ENCODE peak calls at places on chromosomes 1 and 21, in six cellular contexts. One of them, this sample, is unnamed.
A peak's percentile ranks its signal among the peaks of the same experiment; 100 is the strongest.

GRCh38 chr1:157147906-157148717 is 9.9 kb upstream of the ETV3 start:
- DNase-seq in HepG2: no peak
- DNase-seq in A549: no peak
- DNase-seq in SK-N-SH: no peak
- DNase-seq in K562: no peak
- DNase-seq in GM12878: no peak
- DNase-seq in this sample: peak; percentile 43

GRCh38 chr1:58811303-58811702 is 27.5 kb upstream of the JUN start:
- DNase-seq in HepG2: no peak
- DNase-seq in A549: no peak
- DNase-seq in SK-N-SH: no peak
- DNase-seq in K562: no peak
- DNase-seq in GM12878: no peak
- DNase-seq in this sample: no peak

GRCh38 chr1:31127266-31127665 is 61.7 kb upstream of the PUM1 start:
- DNase-seq in HepG2: no peak
- DNase-seq in A549: no peak
- DNase-seq in SK-N-SH: no peak
- DNase-seq in K562: no peak
- DNase-seq in GM12878: no peak
- DNase-seq in this sample: peak; percentile 79

GRCh38 chr21:36700295-36700960 is 1.5 kb downstream of the SIM2 start:
- DNase-seq in HepG2: no peak
- DNase-seq in A549: no peak
- DNase-seq in SK-N-SH: no peak
- DNase-seq in K562: no peak
- DNase-seq in GM12878: no peak
- DNase-seq in this sample: no peak

GRCh38 chr1:93733340-93733739 is 51.7 kb upstream of the BCAR3 start:
- DNase-seq in HepG2: no peak
- DNase-seq in A549: no peak
- DNase-seq in SK-N-SH: no peak
- DNase-seq in K562: no peak
- DNase-seq in GM12878: no peak
- DNase-seq in this sample: no peak

GRCh38 chr1:227315500-227316346 is 2.6 kb downstream of the CDC42BPA start:
- DNase-seq in HepG2: peak; percentile 79
- DNase-seq in A549: peak; percentile 39
- DNase-seq in SK-N-SH: no peak
- DNase-seq in K562: no peak
- DNase-seq in GM12878: no peak
- DNase-seq in this sample: peak; percentile 70

GRCh38 chr1:232844791-232845190 is 39.6 kb downstream of the MAP10 start:
- DNase-seq in HepG2: no peak
- DNase-seq in A549: peak; percentile 8
- DNase-seq in SK-N-SH: no peak
- DNase-seq in K562: no peak
- DNase-seq in GM12878: no peak
- DNase-seq in this sample: peak; percentile 76

GRCh38 chr1:54370287-54371003 is 35.7 kb downstream of the SSBP3 start:
- DNase-seq in HepG2: no peak
- DNase-seq in A549: no peak
- DNase-seq in SK-N-SH: no peak
- DNase-seq in K562: no peak
- DNase-seq in GM12878: no peak
- DNase-seq in this sample: no peak

GRCh38 chr1:54326577-54327385 is 79.4 kb downstream of the SSBP3 start:
- DNase-seq in HepG2: no peak
- DNase-seq in A549: no peak
- DNase-seq in SK-N-SH: no peak
- DNase-seq in K562: no peak
- DNase-seq in GM12878: no peak
- DNase-seq in this sample: peak; percentile 61

GRCh38 chr21:32207096-32207716 is 71.6 kb downstream of the MIS18A start:
- DNase-seq in HepG2: no peak
- DNase-seq in A549: no peak
- DNase-seq in SK-N-SH: peak; percentile 76
- DNase-seq in K562: no peak
- DNase-seq in GM12878: no peak
- DNase-seq in this sample: no peak

GRCh38 chr1:11406845-11407244 is 72.1 kb upstream of the DISP3 start:
- DNase-seq in HepG2: no peak
- DNase-seq in A549: no peak
- DNase-seq in SK-N-SH: no peak
- DNase-seq in K562: no peak
- DNase-seq in GM12878: no peak
- DNase-seq in this sample: no peak

DNA sequence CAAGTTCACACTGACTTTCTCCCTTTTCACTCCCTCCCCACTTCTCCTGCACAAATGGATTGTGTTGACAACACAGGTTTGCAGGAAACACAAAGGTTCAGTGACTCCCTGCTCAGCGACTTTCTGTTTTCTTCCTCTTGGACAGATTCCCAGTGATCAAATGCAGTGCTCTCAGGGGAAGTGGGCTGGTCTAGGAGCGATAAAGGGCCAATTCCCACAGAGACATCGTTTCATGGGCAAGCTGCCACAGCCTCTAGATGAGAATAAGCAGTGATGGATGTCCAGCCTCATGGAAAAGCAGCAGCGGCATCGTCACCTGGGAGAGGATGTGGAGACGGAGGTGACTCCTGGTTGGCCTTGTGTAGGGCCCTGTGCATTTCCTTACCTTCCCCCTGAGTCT is 30.6 kb downstream of the FYB2 start:
- DNase-seq in HepG2: no peak
- DNase-seq in A549: no peak
- DNase-seq in SK-N-SH: peak; percentile 9
- DNase-seq in K562: no peak
- DNase-seq in GM12878: no peak
- DNase-seq in this sample: no peak
- TF ChIP-seq RAD21 in HepG2: no peak
- TF ChIP-seq RAD21 in A549: no peak
- TF ChIP-seq RAD21 in SK-N-SH: no peak
- TF ChIP-seq RAD21 in K562: no peak
- TF ChIP-seq RAD21 in GM12878: no peak
- TF ChIP-seq RAD21 in this sample: no peak

DNA sequence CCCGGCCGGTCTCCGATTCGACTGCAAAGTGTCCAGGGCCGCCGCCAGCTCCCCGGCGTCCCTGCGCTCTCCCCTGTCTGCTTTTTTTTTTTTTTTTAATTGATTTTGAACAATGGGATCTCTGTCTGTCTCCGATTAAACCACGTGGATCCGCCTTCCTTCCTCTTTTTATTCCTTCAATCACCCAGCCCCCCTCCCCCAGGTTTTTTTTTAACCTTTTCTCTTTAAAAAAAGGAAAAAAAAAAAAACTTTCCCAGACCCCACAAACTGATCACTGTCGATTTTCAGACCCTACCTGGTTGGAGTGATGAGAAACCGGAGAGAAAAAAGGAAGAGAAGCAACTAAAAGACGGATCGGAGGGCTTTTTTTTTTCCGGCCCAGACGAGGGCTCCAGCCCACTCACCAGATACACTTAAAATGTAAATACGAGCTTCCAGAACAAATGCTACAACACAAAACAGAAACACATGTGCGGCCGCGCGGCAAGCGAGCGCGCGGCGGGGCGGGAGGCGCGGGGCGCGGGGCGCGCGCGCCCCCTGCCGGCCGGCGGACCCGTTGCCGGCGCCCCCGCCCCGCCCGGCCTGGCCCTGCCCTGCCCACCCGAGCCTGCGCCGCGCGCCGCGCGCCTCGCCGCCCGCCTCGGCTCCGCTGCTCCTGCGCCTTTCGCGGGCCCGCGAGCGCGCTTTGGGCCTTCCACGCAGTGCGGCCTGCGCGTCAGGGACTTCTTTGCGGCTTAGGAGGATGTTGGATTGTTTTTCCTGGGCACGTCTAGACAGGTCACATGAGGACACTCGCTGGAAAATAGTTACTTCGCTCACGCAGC is at the start of gene RCC2:
- DNase-seq in HepG2: peak; percentile 60
- DNase-seq in A549: peak; percentile 44
- DNase-seq in SK-N-SH: peak; percentile 96
- DNase-seq in K562: peak; percentile 91
- DNase-seq in GM12878: no peak
- DNase-seq in this sample: peak; percentile 80
- TF ChIP-seq SMC3 in HepG2: no peak
- TF ChIP-seq SMC3 in A549: no peak
- TF ChIP-seq SMC3 in SK-N-SH: no peak
- TF ChIP-seq SMC3 in K562: no peak
- TF ChIP-seq SMC3 in GM12878: no peak
- TF ChIP-seq SMC3 in this sample: no peak

GRCh38 chr1:100860397-100860991 is 34.1 kb downstream of the EXTL2 start:
- DNase-seq in HepG2: no peak
- DNase-seq in A549: no peak
- DNase-seq in SK-N-SH: no peak
- DNase-seq in K562: no peak
- DNase-seq in GM12878: no peak
- DNase-seq in this sample: peak; percentile 75
- TF ChIP-seq RAD21 in HepG2: no peak
- TF ChIP-seq RAD21 in A549: no peak
- TF ChIP-seq RAD21 in SK-N-SH: no peak
- TF ChIP-seq RAD21 in K562: no peak
- TF ChIP-seq RAD21 in GM12878: no peak
- TF ChIP-seq RAD21 in this sample: no peak

DNA sequence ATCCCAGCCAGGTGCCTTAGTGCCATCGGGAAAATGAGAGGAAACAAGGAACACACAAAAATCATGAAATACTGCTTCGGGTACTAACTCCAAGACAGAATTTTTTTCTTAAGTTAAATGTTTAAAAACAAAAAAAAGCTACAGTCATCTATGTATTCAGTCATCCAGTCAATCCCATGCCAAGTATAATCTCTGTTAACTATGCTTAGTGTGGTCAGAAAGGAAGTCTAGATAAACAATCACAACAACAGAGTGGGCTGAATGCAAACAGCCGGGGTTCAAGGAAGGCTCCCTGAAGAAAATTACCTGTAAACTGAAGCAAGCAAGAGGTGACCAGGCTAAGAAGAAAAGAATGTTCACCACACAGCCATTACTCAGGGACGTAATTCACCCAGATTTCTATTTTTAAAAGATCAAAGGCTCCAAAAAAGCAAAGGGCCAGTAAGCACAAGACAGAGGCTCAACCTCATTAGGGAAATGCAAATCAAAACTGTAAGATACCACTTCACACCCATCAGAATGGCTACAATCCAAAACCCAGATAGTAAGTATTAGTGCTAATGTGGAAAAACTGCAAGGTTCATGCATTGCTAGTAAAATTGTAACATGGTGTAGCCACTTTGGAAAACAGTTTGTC is 53.0 kb downstream of the RERE start:
- DNase-seq in HepG2: no peak
- DNase-seq in A549: no peak
- DNase-seq in SK-N-SH: no peak
- DNase-seq in K562: no peak
- DNase-seq in GM12878: peak; percentile 59
- DNase-seq in this sample: no peak
- TF ChIP-seq SMC3 in HepG2: no peak
- TF ChIP-seq SMC3 in A549: no peak
- TF ChIP-seq SMC3 in SK-N-SH: no peak
- TF ChIP-seq SMC3 in K562: no peak
- TF ChIP-seq SMC3 in GM12878: no peak
- TF ChIP-seq SMC3 in this sample: no peak

DNA sequence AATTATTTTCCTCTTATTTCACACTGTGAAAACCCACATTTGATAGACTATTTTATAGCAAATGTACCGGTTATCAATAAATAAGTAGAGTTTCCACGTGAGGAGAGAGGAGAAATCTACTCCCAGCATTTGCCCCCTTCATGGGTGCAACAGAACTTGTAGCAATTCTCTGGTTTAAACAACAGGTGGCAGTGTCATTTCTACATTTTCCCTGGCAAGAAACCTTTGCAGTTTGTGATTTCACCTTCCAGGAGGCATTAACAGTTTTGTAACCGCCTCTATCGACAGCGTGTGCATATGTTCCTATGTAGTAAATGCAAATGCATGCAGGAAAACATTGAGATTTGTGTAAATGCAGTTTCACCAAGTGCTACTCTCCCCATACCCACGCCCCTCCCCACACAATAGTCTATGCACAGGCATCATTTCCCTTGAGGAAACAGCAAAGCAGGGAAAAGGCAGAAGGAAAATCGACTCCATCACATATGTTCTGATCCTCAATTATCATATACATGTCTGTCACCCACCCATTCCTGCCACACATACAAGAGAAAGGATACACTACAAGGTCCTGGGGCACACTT is 494.7 kb downstream of the SMYD3 start:
- DNase-seq in HepG2: peak; percentile 34
- DNase-seq in A549: peak; percentile 17
- DNase-seq in SK-N-SH: peak; percentile 58
- DNase-seq in K562: peak; percentile 55
- DNase-seq in GM12878: no peak
- DNase-seq in this sample: peak; percentile 51
- TF ChIP-seq RAD21 in HepG2: peak; percentile 52
- TF ChIP-seq RAD21 in A549: peak; percentile 60
- TF ChIP-seq RAD21 in SK-N-SH: peak; percentile 87
- TF ChIP-seq RAD21 in K562: peak; percentile 94
- TF ChIP-seq RAD21 in GM12878: peak; percentile 79
- TF ChIP-seq RAD21 in this sample: peak; percentile 68

DNA sequence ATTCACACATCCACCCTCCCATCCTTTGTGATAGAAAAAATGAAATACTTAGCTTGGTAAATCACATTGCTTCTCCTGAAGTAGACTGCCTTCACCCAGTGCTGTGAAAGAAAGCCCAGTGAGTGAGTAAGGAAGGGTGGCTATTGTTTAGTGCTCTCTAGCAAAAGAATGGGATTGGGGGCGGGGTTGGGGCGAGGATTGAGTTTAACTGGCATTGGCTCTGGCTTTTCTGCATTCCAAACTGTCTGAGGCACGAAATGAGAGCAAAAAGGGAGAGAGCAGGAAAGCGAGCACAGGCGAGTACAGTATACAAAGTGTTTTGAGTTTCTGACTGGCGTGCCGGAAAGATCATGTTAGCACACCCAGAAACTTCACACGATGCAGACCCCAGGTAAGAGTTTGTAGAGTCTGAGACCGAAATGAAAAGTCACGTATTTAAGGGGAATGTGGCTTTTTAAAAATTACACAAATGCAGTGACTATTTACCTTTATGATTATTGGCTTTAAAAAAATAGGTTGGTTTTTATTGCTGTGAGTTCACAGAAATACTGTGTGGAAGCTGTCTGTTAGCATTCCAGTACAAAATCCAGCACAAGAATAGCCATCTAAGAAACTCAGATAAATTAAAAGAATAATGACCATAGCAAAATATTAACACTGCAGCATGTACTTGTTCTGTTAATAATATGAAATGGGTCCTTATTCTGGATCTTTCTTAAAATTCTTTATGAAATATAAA is 155.4 kb downstream of the CLEC20A start:
- DNase-seq in HepG2: no peak
- DNase-seq in A549: no peak
- DNase-seq in SK-N-SH: peak; percentile 11
- DNase-seq in K562: no peak
- DNase-seq in GM12878: no peak
- DNase-seq in this sample: peak; percentile 80
- TF ChIP-seq SMC3 in HepG2: no peak
- TF ChIP-seq SMC3 in A549: no peak
- TF ChIP-seq SMC3 in SK-N-SH: no peak
- TF ChIP-seq SMC3 in K562: no peak
- TF ChIP-seq SMC3 in GM12878: no peak
- TF ChIP-seq SMC3 in this sample: no peak

This sample was measured in IMR-90.